ENCODE peak calls at places on chromosomes 11 and 22, in four cellular contexts. S, Z, T and P are unnamed samples.

GRCh38 chr22:25008666-25009065 is 56.1 kb downstream of the KIAA1671 start:
- DNase-seq in S (no peak), Z (no peak), T (no peak), P (no peak)

GRCh38 chr22:24518228-24518627 is 23.1 kb downstream of the UPB1 start:
- DNase-seq in S (no peak), Z (no peak), T (no peak), P (no peak)

GRCh38 chr22:50276143-50276542 is 6.0 kb upstream of the MAPK11 start:
- DNase-seq in S (peak), Z (peak), T (no peak), P (peak)

GRCh38 chr11:65854871-65855837 is 2.8 kb downstream of the CFL1 start:
- DNase-seq in S (no peak), Z (no peak), T (no peak), P (no peak)

GRCh38 chr11:120129570-120129969 is 8.3 kb downstream of the TRIM29 start:
- DNase-seq in S (no peak), Z (no peak), T (no peak), P (peak)

GRCh38 chr11:107744736-107745135 is 32.9 kb upstream of the SLN start:
- DNase-seq in S (no peak), Z (no peak), T (no peak), P (no peak)

GRCh38 chr11:130070829-130071205 is 1.1 kb downstream of the APLP2 start:
- DNase-seq in S (no peak), Z (no peak), T (no peak), P (peak)

GRCh38 chr11:24267015-24267414 is 229.8 kb upstream of the LUZP2 start:
- DNase-seq in S (no peak), Z (no peak), T (no peak), P (no peak)

GRCh38 chr11:22458141-22458540 is 120.0 kb downstream of the SLC17A6 start:
- DNase-seq in S (no peak), Z (no peak), T (no peak), P (no peak)

GRCh38 chr11:128964463-128964930 is 21.8 kb upstream of the TP53AIP1 start:
- DNase-seq in S (peak), Z (no peak), T (no peak), P (no peak)

GRCh38 chr11:119024430-119025098 is 6.0 kb downstream of the TRAPPC4 start:
- DNase-seq in S (no peak), Z (no peak), T (no peak), P (peak)

GRCh38 chr11:15107730-15108515 is 6.8 kb upstream of the INSC start:
- DNase-seq in S (no peak), Z (peak), T (no peak), P (peak)

GRCh38 chr11:117565709-117566108 is 231.3 kb downstream of the DSCAML1 start:
- DNase-seq in S (no peak), Z (no peak), T (no peak), P (no peak)

GRCh38 chr11:129225190-129225589 is 33.1 kb upstream of the ARHGAP32 start:
- DNase-seq in S (peak), Z (peak), T (no peak), P (no peak)

GRCh38 chr22:38032681-38033521 is 24.3 kb upstream of the PICK1 start:
- DNase-seq in S (no peak), Z (peak), T (no peak), P (peak)

GRCh38 chr11:45045692-45046471 is 95.2 kb upstream of the TP53I11 start:
- DNase-seq in S (peak), Z (peak), T (peak), P (peak)

GRCh38 chr11:68843052-68843561 is 1.4 kb upstream of the CPT1A start:
- DNase-seq in S (peak), Z (peak), T (no peak), P (peak)

GRCh38 chr22:19488884-19489843 is 9.4 kb downstream of the CDC45 start:
- DNase-seq in S (peak), Z (peak), T (no peak), P (peak)

GRCh38 chr11:33941637-33942160 is 49.8 kb upstream of the LMO2 start:
- DNase-seq in S (peak), Z (peak), T (no peak), P (peak)

GRCh38 chr11:46338988-46339666 is 8.1 kb upstream of the DGKZ start:
- DNase-seq in S (no peak), Z (no peak), T (no peak), P (peak)

GRCh38 chr11:38365274-38365673 is 1767.2 kb upstream of the RAG2 start:
- DNase-seq in S (no peak), Z (no peak), T (no peak), P (no peak)

GRCh38 chr11:125300791-125301218 is 136.3 kb downstream of the PKNOX2 start:
- DNase-seq in S (peak), Z (peak), T (peak), P (peak)

GRCh38 chr11:57456960-57457642 is 3.2 kb upstream of the RTN4RL2 start:
- DNase-seq in S (peak), Z (peak), T (peak), P (peak)
- H3K4me3 ChIP-seq in S (no peak), Z (no peak), T (no peak), P (no peak)

GRCh38 chr22:31843526-31843925 is 89.7 kb downstream of the DEPDC5 start:
- DNase-seq in S (no peak), Z (no peak), T (no peak), P (no peak)

GRCh38 chr22:31844941-31845340 is 91.1 kb downstream of the DEPDC5 start:
- DNase-seq in S (no peak), Z (no peak), T (no peak), P (no peak)

GRCh38 chr22:31841029-31841827 is 87.4 kb downstream of the DEPDC5 start:
- DNase-seq in S (no peak), Z (peak), T (no peak), P (peak)

GRCh38 chr22:31850135-31850534 is 94.2 kb upstream of the YWHAH start:
- DNase-seq in S (no peak), Z (no peak), T (no peak), P (no peak)

DNA sequence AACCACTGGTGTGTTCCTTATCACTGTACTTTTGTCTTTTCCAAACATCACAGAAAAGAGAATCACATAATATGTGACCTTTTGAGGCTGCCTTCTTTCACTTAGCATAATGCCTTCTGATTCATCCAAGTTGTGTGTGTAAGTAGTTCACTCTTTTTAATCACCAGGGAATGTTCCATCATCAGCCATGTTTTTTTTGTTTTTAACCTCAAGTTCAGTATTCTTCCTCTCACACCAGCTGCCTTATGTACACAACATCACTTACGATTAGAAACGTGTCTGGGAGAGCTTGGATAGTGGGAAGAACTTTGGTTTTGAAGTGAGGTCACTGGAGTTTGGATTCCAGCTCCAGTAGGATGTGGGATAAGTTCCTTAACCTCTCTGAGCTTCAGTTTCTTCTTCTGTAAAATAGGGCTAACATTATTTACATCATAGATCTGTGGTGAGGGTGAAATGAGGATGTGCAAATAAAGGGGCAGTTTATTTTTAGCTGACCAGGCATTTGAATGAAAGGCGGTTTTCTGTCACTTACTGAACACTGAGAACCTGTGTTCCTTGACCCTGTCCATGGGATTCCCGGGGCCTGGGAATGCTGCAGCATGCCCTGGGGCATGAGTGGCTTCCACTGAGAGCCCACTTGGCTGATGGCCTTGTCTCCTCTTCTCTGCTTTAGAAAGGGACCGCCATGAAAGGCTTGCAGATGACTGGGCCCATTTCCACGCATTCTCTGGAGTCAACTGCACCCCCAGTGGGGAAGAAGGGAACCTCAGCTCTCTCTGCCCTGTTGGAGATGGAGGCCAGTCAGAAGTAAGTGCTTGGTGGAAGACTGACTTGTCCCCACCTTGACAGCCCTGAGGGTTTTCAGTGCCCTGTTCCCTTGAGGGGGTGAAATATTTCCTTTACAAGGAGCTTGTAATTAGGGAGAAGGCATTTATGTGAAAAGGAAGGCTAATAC is 92.6 kb downstream of the DEPDC5 start:
- DNase-seq in S (no peak), Z (peak), T (no peak), P (peak)
- TF ChIP-seq CTCF in S (peak), Z (peak), T (no peak), P (peak)

GRCh38 chr22:46732513-46732912 is 5.5 kb downstream of the CERK start:
- DNase-seq in S (no peak), Z (no peak), T (no peak), P (no peak)

GRCh38 chr22:46728470-46728869 is 9.6 kb downstream of the CERK start:
- DNase-seq in S (no peak), Z (no peak), T (no peak), P (no peak)

GRCh38 chr22:46732041-46732379 is 6.0 kb downstream of the CERK start:
- DNase-seq in S (no peak), Z (no peak), T (no peak), P (no peak)

GRCh38 chr22:46730568-46731245 is 7.3 kb downstream of the CERK start:
- DNase-seq in S (no peak), Z (no peak), T (no peak), P (peak)

GRCh38 chr22:46731246-46732040 is 6.6 kb downstream of the CERK start:
- DNase-seq in S (no peak), Z (no peak), T (no peak), P (peak)
- H3K4me3 ChIP-seq in S (no peak), Z (no peak), T (no peak), P (no peak)

GRCh38 chr11:83195649-83196048 is 2.1 kb downstream of the ANKRD42 start:
- DNase-seq in S (no peak), Z (no peak), T (no peak), P (no peak)

GRCh38 chr11:83193315-83194283 is at the start of gene ANKRD42:
- DNase-seq in S (peak), Z (peak), T (peak), P (peak)

GRCh38 chr11:83194284-83195175 is 1.0 kb downstream of the ANKRD42 start:
- DNase-seq in S (peak), Z (peak), T (peak), P (peak)

GRCh38 chr11:83192846-83193245 is 666 bp upstream of the ANKRD42 start:
- DNase-seq in S (no peak), Z (no peak), T (no peak), P (peak)

GRCh38 chr11:83195176-83195531 is 1.6 kb downstream of the ANKRD42 start:
- DNase-seq in S (no peak), Z (no peak), T (no peak), P (no peak)
- TF ChIP-seq CTCF in S (no peak), Z (no peak), T (no peak), P (peak)

GRCh38 chr11:1834791-1835670 is at the start of gene SYT8:
- DNase-seq in S (no peak), Z (no peak), T (no peak), P (no peak)

GRCh38 chr11:1832989-1833365 is 1.8 kb upstream of the SYT8 start:
- DNase-seq in S (no peak), Z (no peak), T (no peak), P (no peak)

GRCh38 chr11:1835671-1836010 is 851 bp downstream of the SYT8 start:
- DNase-seq in S (no peak), Z (no peak), T (no peak), P (no peak)

GRCh38 chr11:1832181-1832988 is 2.4 kb upstream of the SYT8 start:
- DNase-seq in S (no peak), Z (no peak), T (no peak), P (peak)

DNA sequence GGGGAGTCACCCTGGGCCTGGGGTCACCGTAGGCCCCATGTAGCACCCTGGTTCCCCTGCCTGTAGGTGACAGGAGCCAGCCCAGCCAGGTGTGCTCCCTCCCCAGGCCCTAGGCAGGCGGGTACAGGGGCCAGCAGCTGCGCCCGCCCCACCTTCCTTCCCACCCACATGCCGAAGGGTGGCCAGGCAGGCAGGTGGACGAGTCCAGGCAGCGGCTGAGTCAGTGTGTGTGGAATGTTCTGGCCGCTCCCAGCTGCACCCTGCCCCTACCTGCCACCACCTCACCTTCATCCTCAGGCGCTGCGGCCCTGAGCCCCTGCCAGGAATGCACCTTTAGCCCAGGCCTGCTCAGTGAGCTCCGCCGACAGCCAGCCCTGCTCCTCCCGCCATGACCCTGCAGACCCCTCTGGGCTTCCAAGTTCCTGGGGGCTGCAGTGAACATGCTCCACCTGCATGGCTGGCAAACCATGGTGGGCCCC is 619 bp upstream of the SYT8 start:
- DNase-seq in S (no peak), Z (no peak), T (peak), P (no peak)
- H3K4me3 ChIP-seq in S (no peak), Z (no peak), T (no peak), P (no peak)